ENCODE peak calls at places on chromosome X, in five cellular contexts. U is tibial nerve, V is stomach, I is K562, W is ovary. O is an unnamed sample.

GRCh38 chrX:77785400-77785745 is 643 bp downstream of the ATRX start:
- DNase-seq in U (no peak), V (no peak), I (peak), W (no peak), O (peak)

GRCh38 chrX:48854898-48855297 is 19.5 kb upstream of the PCSK1N start:
- DNase-seq in I (peak), V (no peak), U (no peak), W (no peak), O (no peak)

GRCh38 chrX:130170752-130171445 is 863 bp upstream of the RAB33A start:
- DNase-seq in V (peak), U (no peak), W (peak), I (no peak), O (peak)

GRCh38 chrX:47577424-47577823 is 4.8 kb upstream of the TIMP1 start:
- DNase-seq in U (no peak), I (peak), V (no peak), W (no peak), O (no peak)

GRCh38 chrX:21974011-21974385 is 33.5 kb downstream of the SMS start:
- DNase-seq in I (no peak), V (no peak), W (no peak), U (no peak), O (no peak)

GRCh38 chrX:144840616-144841015 is 406.7 kb upstream of the SPANXN1 start:
- DNase-seq in V (no peak), I (no peak), U (no peak), W (no peak), O (no peak)

GRCh38 chrX:16628954-16629595 is 20.9 kb upstream of the S100G start:
- DNase-seq in V (no peak), I (peak), W (no peak), U (no peak), O (peak)

GRCh38 chrX:38666909-38667308 is 105.6 kb downstream of the TSPAN7 start:
- DNase-seq in V (no peak), I (no peak), W (no peak), U (no peak), O (peak)

GRCh38 chrX:20060961-20061868 is 55.5 kb downstream of the MAP7D2 start:
- DNase-seq in W (no peak), I (no peak), V (no peak), U (no peak), O (no peak)

GRCh38 chrX:130770615-130771014 is 132.4 kb downstream of the ENOX2 start:
- DNase-seq in U (no peak), V (no peak), I (no peak), W (no peak), O (no peak)

GRCh38 chrX:107750263-107750662 is 25.3 kb downstream of the TSC22D3 start:
- DNase-seq in V (no peak), W (no peak), I (no peak), U (no peak), O (no peak)

GRCh38 chrX:323721-324628 is 5.4 kb upstream of the GTPBP6 start:
- DNase-seq in V (peak), U (no peak), W (peak), I (peak), O (no peak)

GRCh38 chrX:45598841-45599240 is 398.2 kb upstream of the DIPK2B start:
- DNase-seq in U (no peak), W (no peak), V (no peak), I (no peak), O (no peak)

GRCh38 chrX:150365953-150366911 is 3.1 kb downstream of the MAMLD1 start:
- DNase-seq in U (peak), I (peak), W (peak), V (no peak), O (peak)

GRCh38 chrX:14039344-14039743 is 9.7 kb upstream of the GEMIN8 start:
- DNase-seq in U (peak), W (no peak), V (peak), I (peak), O (peak)

GRCh38 chrX:131588995-131589394 is 45.1 kb downstream of the OR13H1 start:
- DNase-seq in U (no peak), I (no peak), V (no peak), W (no peak), O (no peak)

GRCh38 chrX:103540145-103540544 is 20.9 kb upstream of the RAB40A start:
- DNase-seq in I (no peak), U (no peak), V (no peak), W (no peak), O (no peak)

GRCh38 chrX:39759526-39760224 is 338.1 kb downstream of the BCOR start:
- DNase-seq in V (peak), I (no peak), U (peak), W (peak), O (no peak)

GRCh38 chrX:19545651-19546050 is 30.3 kb upstream of the MAP3K15 start:
- DNase-seq in I (no peak), W (no peak), U (no peak), V (no peak), O (no peak)

GRCh38 chrX:54184474-54184873 is 1.4 kb upstream of the FAM120C start:
- DNase-seq in V (no peak), I (no peak), U (no peak), W (no peak), O (no peak)

GRCh38 chrX:54182194-54182863 is 725 bp downstream of the FAM120C start:
- DNase-seq in U (peak), I (peak), W (peak), V (peak), O (peak)

GRCh38 chrX:54181196-54181953 is 1.7 kb downstream of the FAM120C start:
- DNase-seq in W (no peak), V (no peak), I (peak), U (no peak), O (no peak)

GRCh38 chrX:54180403-54180802 is 2.7 kb downstream of the FAM120C start:
- DNase-seq in I (no peak), V (no peak), U (no peak), W (no peak), O (no peak)

DNA sequence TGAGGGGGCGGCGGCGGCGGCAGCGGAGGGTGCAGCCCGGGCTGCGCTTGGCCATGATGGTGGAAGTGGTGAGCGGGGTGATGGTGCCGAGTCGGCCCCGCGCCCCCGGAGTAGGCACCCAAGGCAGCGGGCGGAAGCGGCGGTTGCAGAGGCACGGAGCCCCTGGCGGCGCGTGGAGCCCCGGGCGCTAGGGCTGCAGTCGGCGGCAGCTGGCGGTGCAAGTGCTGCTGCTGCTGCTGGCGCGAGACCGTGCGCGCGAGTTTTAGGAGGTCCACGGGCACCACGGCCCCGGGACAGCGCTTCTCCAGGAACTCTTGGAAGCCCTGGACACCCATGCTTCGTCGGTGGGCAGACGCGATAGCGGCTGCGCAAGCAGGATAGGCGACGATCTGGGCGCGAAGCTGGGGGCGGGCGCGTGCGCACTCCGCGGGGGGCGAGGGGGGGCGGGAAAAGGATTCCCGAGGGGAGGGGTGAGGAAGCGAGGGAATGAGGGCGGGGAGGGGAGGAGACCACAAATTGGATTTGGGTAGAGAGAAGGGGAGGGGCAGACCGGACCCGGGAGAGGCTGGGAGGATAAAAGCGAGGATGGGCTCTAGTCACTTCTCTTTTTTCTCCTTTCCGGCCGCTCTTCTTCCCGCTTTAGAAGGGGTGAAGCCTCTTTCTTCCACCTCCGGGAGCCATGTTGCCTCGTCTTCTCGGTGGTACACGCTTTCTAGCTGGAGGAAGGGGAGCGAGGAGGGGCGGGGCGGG is at the start of gene FAM120C:
- DNase-seq in V (peak), W (peak), I (peak), U (peak), O (peak)
- TF ChIP-seq POLR2A in V (no peak), W (no peak), I (no peak), U (no peak), O (peak)

DNA sequence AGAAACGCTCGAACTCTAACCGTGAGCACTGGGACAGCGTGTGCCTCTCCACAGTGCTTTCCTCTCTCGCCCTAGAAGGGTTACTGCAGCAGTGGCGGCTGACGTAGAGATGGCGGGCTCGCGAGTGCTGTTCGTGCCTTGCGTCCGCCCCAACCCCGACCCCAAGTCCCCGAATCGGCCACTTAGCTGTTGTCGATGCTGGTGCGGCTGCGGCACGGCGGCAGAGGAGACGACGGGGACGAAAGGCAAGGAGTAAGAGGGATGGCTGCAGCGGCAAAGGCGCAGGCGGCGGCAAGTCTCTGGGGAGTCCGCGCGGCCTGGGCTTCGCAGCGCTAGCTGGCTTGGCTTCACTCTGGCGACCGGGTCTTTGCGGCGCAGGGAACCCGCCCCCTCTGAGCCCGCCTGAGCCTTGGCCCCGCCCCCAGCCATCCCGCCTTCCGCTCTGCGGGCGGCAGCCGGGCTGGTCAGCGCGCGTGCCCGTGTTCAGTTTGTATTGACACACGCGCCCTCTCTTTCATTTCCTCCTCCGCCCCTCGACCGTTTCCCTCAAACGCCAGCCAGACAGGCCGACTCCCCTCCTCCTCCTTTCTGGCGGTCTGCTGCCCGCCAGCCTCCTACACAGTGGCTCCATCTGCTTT is at the start of gene SPIN4:
- DNase-seq in I (peak), V (peak), W (peak), U (peak), O (peak)
- TF ChIP-seq POLR2A in I (peak), V (no peak), W (no peak), U (peak), O (peak)

GRCh38 chrX:85004255-85004654 is 578 bp downstream of the APOOL start:
- DNase-seq in I (peak), V (no peak), U (no peak), W (no peak), O (peak)

GRCh38 chrX:85001344-85001743 is 2.3 kb upstream of the APOOL start:
- DNase-seq in U (no peak), V (no peak), W (no peak), I (no peak), O (no peak)

GRCh38 chrX:85003655-85004244 is at the start of gene APOOL:
- DNase-seq in V (peak), I (peak), U (peak), W (peak), O (peak)
- TF ChIP-seq POLR2A in V (no peak), I (peak), U (no peak), W (no peak), O (peak)

DNA sequence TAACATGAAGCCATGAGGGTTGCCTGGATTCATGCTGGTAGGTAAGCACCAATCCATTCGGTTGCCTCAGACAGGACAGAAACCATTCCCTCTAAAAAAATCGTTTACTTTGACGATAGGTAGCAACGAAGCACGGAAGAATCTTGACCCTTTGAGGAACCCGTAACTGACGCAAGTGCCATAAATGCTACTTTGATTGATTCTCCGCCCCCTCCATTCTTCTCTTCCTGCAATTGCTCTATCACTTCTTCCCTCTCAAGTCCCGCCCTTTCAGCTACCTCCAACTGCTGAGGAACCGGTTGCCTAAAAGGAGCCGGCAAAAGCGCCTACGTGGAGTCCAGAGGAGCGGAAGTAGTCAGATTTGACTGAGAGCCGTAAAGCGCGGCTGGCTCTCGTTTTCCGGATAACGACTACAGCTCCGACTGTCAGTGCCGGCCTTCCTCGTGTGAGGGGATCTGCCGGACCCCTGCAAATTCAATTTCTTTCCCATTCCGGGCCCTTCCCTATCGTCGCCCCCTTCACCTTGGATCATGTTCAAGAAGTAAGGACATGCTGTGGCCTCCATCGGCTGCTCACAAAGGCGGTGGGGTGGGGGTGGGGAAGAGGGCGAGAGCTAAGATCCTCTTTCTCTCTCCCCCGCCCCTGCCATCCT is at the start of gene MCTS1:
- DNase-seq in I (peak), U (peak), V (peak), W (peak), O (peak)
- TF ChIP-seq POLR2A in I (peak), U (peak), V (no peak), W (no peak), O (peak)

DNA sequence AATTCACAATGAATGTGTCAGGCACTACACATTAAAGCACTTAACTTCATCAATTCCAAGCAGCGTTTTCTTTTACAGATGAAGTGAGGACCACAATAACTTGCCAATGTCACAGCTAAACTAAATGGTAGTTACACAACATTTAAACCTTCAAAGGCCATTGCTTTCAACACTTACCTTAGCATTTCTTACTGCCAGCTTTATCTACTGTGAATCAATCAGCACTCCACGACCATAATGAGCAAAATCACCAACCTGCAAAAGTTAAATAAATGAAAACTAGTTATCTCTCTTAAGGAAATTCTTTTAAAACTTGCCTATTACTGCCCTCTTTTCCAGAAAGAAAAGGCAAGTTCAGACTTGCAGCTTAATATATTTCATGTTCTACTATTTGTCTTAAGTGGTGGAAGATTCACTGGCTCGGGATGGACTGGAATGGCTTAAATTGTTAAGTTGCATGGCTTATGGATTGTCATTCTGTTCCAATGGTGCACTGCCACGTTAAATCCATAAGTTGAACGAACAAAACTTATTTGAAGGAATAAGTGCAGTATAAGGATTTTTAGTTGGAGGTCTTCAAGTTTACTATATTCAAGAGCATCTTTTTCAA is 8.3 kb downstream of the RBMX start:
- DNase-seq in I (no peak), V (no peak), W (no peak), U (no peak), O (no peak)
- TF ChIP-seq POLR2A in I (peak), V (no peak), W (no peak), U (no peak), O (peak)

DNA sequence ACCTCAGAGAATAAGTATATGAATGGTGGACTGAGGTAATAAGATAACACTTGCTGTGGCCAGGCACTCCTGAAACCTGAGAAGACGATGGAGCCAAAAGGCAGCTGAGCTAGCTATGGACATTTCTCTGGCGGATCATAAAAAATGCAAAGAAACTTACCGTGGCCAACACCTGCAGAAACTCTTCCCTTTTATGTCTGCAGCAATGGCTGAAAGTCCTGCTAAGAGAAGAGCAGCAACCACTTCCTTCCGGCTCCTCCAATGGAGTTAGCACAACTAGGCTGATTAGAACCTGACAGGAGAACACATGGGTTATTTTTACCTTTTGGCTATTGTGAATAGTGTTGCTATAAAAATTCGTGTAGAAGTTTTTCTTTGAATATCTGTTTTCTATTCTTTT is 76.0 kb upstream of the MAGEB16 start:
- DNase-seq in W (no peak), V (no peak), U (no peak), I (no peak), O (no peak)
- TF ChIP-seq POLR2A in W (no peak), V (no peak), U (no peak), I (no peak), O (no peak)